ENCODE peak calls at places on chromosomes 1 and 21, in four cellular contexts. J is hypothalamus, T is left lung, L is C1 segment of cervical spinal cord. V is an unnamed sample.

GRCh38 chr1:100359139-100359538 is 6.8 kb downstream of the CDC14A start:
- DNase-seq in J (no peak), L (no peak), T (no peak), V (no peak)

GRCh38 chr21:44376606-44377005 is 23.2 kb downstream of the TRPM2 start:
- DNase-seq in T (no peak), L (no peak), J (no peak), V (no peak)

GRCh38 chr1:30569384-30569783 is 154.0 kb downstream of the MATN1 start:
- DNase-seq in J (no peak), T (no peak), L (no peak), V (no peak)

GRCh38 chr1:92411511-92411910 is 75.2 kb downstream of the GFI1 start:
- DNase-seq in T (no peak), L (no peak), J (no peak), V (no peak)

GRCh38 chr1:59846209-59846894 is 31.6 kb downstream of the HOOK1 start:
- DNase-seq in T (no peak), L (no peak), J (no peak), V (no peak)

GRCh38 chr1:169321539-169321938 is 46.1 kb downstream of the NME7 start:
- DNase-seq in J (no peak), T (no peak), L (no peak), V (no peak)

GRCh38 chr1:107993920-107994319 is 28.9 kb upstream of the VAV3 start:
- DNase-seq in L (no peak), T (no peak), J (peak), V (peak)

GRCh38 chr1:65255088-65256050 is 54.0 kb upstream of the DNAJC6 start:
- DNase-seq in L (no peak), J (peak), T (no peak), V (peak)

GRCh38 chr1:162141273-162142023 is 72.0 kb downstream of the NOS1AP start:
- DNase-seq in L (no peak), J (no peak), T (no peak), V (no peak)

GRCh38 chr1:247639381-247639981 is 34.1 kb downstream of the OR2G3 start:
- DNase-seq in L (no peak), J (peak), T (peak), V (peak)

GRCh38 chr1:46582972-46583371 is 21.1 kb downstream of the MKNK1 start:
- DNase-seq in T (no peak), J (no peak), L (no peak), V (no peak)

GRCh38 chr1:78279051-78279450 is 211.7 kb upstream of the PTGFR start:
- DNase-seq in L (no peak), J (no peak), T (no peak), V (no peak)

GRCh38 chr1:143691400-143691891 is 280.3 kb downstream of the FAM72C start:
- DNase-seq in T (no peak), J (no peak), L (no peak), V (no peak)

V was measured in anterior cingulate cortex.